ENCODE peak calls at places on chromosomes 16 and 17, in ten cellular contexts. P is sigmoid colon; D is neuronal stem cell; K is tibial artery; V is PC-3; N is IMR-90; Y is Peyer's patch; H is fibroblast of lung; U is CD4-positive, CD25-positive, alpha-beta regulatory T cell; X is thoracic aorta. A is an unnamed sample. For H3K4me1 and H3K9me3, the result is how much of the 10 kb centered on the place peaks cover.

GRCh38 chr16:69293401-69293800 is 17.7 kb upstream of the VPS4A start:
- DNase-seq in P (no peak), D (no peak), K (no peak), V (no peak), N (no peak), Y (no peak), H (no peak), U (no peak), X (no peak), A (no peak)

GRCh38 chr16:46717692-46718091 is 28.2 kb downstream of the ORC6 start:
- DNase-seq in P (no peak), D (no peak), K (no peak), V (no peak), N (no peak), Y (no peak), H (no peak), U (no peak), X (no peak), A (no peak)

GRCh38 chr17:50683434-50684287 is 24.1 kb downstream of the ANKRD40 start:
- DNase-seq in P (peak), D (no peak), K (no peak), V (no peak), N (no peak), Y (no peak), H (no peak), U (no peak), X (no peak), A (no peak)

GRCh38 chr16:61579195-61579594 is 457.0 kb downstream of the CDH8 start:
- DNase-seq in P (no peak), D (no peak), K (no peak), V (no peak), N (no peak), Y (no peak), H (no peak), U (no peak), X (no peak), A (no peak)

GRCh38 chr17:20206591-20206990 is 197.4 kb downstream of the SPECC1 start:
- DNase-seq in P (no peak), D (no peak), K (no peak), V (peak), N (peak), Y (no peak), H (peak), U (no peak), X (no peak), A (no peak)

GRCh38 chr16:4529085-4530060 is 9.2 kb downstream of the CDIP1 start:
- DNase-seq in P (no peak), D (no peak), K (no peak), V (no peak), N (peak), Y (no peak), H (peak), U (no peak), X (no peak), A (peak)

GRCh38 chr17:58679263-58680037 is 12.4 kb downstream of the TEX14 start:
- DNase-seq in P (no peak), D (no peak), K (no peak), V (peak), N (peak), Y (no peak), H (peak), U (no peak), X (no peak), A (no peak)

GRCh38 chr17:7045492-7046126 is 1.7 kb upstream of the SLC16A11 start:
- DNase-seq in P (no peak), D (peak), K (no peak), V (peak), N (peak), Y (peak), H (peak), U (peak), X (no peak), A (peak)

GRCh38 chr17:45289316-45290268 is 27.2 kb downstream of the MAP3K14 start:
- DNase-seq in P (no peak), D (no peak), K (no peak), V (no peak), N (no peak), Y (no peak), H (no peak), U (no peak), X (no peak), A (no peak)

GRCh38 chr16:68744744-68745280 is 7.7 kb downstream of the CDH1 start:
- DNase-seq in P (no peak), D (no peak), K (no peak), V (peak), N (peak), Y (peak), H (no peak), U (no peak), X (no peak), A (no peak)

GRCh38 chr17:36198831-36199465 is 2.4 kb upstream of the CCL3L1 start:
- DNase-seq in P (no peak), D (no peak), K (no peak), V (no peak), N (no peak), Y (no peak), H (no peak), U (no peak), X (no peak), A (no peak)

GRCh38 chr16:66902648-66903543 is 15.8 kb downstream of the CDH16 start:
- DNase-seq in P (no peak), D (no peak), K (no peak), V (no peak), N (no peak), Y (no peak), H (no peak), U (no peak), X (no peak), A (no peak)

GRCh38 chr17:78357177-78357586 is 2.7 kb downstream of the SOCS3 start:
- DNase-seq in P (no peak), D (no peak), K (no peak), V (peak), N (peak), Y (no peak), H (peak), U (no peak), X (no peak), A (no peak)

GRCh38 chr17:7029096-7029495 is 6.2 kb downstream of the BCL6B start:
- DNase-seq in P (no peak), D (no peak), K (no peak), V (no peak), N (no peak), Y (no peak), H (no peak), U (no peak), X (no peak), A (no peak)

GRCh38 chr17:9127340-9127739 is 106.0 kb downstream of the NTN1 start:
- DNase-seq in P (no peak), D (no peak), K (no peak), V (no peak), N (no peak), Y (no peak), H (no peak), U (no peak), X (no peak), A (no peak)

GRCh38 chr17:68378202-68379149 is 78.8 kb downstream of the WIPI1 start:
- DNase-seq in P (peak), D (no peak), K (peak), V (peak), N (peak), Y (peak), H (peak), U (no peak), X (peak), A (no peak)

GRCh38 chr17:13626703-13627102 is 25.0 kb upstream of the HS3ST3A1 start:
- DNase-seq in P (no peak), D (no peak), K (no peak), V (peak), N (peak), Y (no peak), H (peak), U (no peak), X (no peak), A (no peak)

GRCh38 chr17:51461578-51462004 is 201.2 kb downstream of the UTP18 start:
- DNase-seq in P (no peak), D (peak), K (peak), V (peak), N (peak), Y (peak), H (peak), U (peak), X (no peak), A (peak)

GRCh38 chr16:1535391-1536291 is 2.2 kb downstream of the TMEM204 start:
- DNase-seq in P (no peak), D (no peak), K (no peak), V (no peak), N (no peak), Y (no peak), H (peak), U (no peak), X (no peak), A (peak)

GRCh38 chr16:21162661-21163151 is 4.2 kb downstream of the LDAF1 start:
- DNase-seq in P (peak), D (no peak), K (peak), V (no peak), N (peak), Y (no peak), H (peak), U (no peak), X (no peak), A (no peak)

GRCh38 chr16:25135239-25135878 is 23.8 kb downstream of the LCMT1 start:
- DNase-seq in P (no peak), D (no peak), K (no peak), V (peak), N (peak), Y (no peak), H (peak), U (no peak), X (no peak), A (no peak)

GRCh38 chr16:730666-731509 is 4.0 kb downstream of the HAGHL start:
- DNase-seq in P (no peak), D (no peak), K (no peak), V (no peak), N (no peak), Y (no peak), H (no peak), U (no peak), X (no peak), A (no peak)

GRCh38 chr17:19719365-19720209 is 3.2 kb upstream of the SLC47A2 start:
- DNase-seq in P (no peak), D (no peak), K (no peak), V (peak), N (no peak), Y (peak), H (no peak), U (no peak), X (no peak), A (no peak)

GRCh38 chr17:15119928-15120327 is 145.2 kb downstream of the PMP22 start:
- DNase-seq in P (no peak), D (peak), K (no peak), V (no peak), N (no peak), Y (no peak), H (no peak), U (no peak), X (no peak), A (no peak)

GRCh38 chr17:42282478-42283080 is 5.7 kb upstream of the STAT5A start:
- DNase-seq in P (peak), D (no peak), K (no peak), V (no peak), N (no peak), Y (peak), H (no peak), U (no peak), X (no peak), A (no peak)

GRCh38 chr16:695355-696089 is 5.3 kb upstream of the WDR24 start:
- DNase-seq in P (no peak), D (no peak), K (no peak), V (peak), N (no peak), Y (peak), H (no peak), U (peak), X (no peak), A (peak)

GRCh38 chr16:49883111-49883829 is 27.4 kb upstream of the ZNF423 start:
- DNase-seq in P (no peak), D (no peak), K (no peak), V (no peak), N (no peak), Y (no peak), H (no peak), U (no peak), X (no peak), A (no peak)

GRCh38 chr16:85898521-85899442 is at the start of gene IRF8:
- DNase-seq in P (peak), D (peak), K (peak), V (no peak), N (no peak), Y (peak), H (peak), U (peak), X (no peak), A (peak)

GRCh38 chr17:56110463-56111138 is 42.7 kb upstream of the ANKFN1 start:
- DNase-seq in P (no peak), D (no peak), K (no peak), V (no peak), N (no peak), Y (peak), H (no peak), U (no peak), X (no peak), A (no peak)
- H3K27ac ChIP-seq in P (no peak), D (no peak), K (no peak), V (no peak), N (no peak), Y (no peak), H (no peak), U (no peak), X (no peak), A (no peak)

DNA sequence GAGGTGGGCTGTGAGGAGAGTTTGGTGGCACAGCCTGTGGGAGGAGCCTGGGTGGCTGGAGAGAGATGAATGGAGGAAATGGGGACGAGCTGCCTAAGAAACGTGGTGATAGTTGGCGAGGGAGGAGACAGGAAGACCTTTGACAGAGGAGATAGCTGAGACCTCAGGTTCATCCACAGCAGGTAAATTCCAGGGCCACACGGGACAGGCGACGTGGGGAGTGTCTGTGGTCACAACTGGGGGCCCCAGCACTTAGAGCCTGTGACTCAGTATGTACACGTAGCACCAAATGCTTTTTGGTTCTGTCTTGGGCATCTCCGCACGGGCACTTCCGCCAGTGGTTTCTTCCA is 7.7 kb downstream of the MINK1 start:
- DNase-seq in P (no peak), D (no peak), K (no peak), V (peak), N (no peak), Y (no peak), H (no peak), U (no peak), X (no peak), A (no peak)
- H3K4me1 ChIP-seq in P (under half), D (under half), K (under half), V (under half), N (under half), Y (under half), H (under half), U (under half), X (under half), A (under half)

DNA sequence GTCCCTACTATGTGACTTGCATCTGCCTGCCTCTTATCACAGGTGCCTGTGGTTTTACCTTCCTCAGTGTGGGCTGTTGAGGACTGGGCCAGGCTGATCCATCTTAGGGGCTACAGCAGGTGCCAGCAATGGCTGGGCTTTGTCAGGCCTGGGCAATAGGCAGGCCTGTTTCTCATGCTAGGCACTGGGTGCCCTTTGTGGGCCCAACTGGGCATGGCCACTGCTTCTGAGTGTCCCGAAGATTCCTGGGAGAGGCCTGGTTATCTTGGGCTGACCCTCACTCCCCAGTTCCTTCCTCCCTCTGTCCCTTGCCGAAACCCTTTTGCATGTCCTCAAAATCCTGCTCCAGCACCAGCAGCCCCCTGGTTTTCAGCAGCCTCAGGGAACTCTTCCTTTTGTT is 1024.9 kb downstream of the KCNJ18 start:
- DNase-seq in P (no peak), D (no peak), K (no peak), V (no peak), N (no peak), Y (no peak), H (no peak), U (no peak), X (no peak), A (no peak)
- H3K9me3 ChIP-seq in P (under half), D (under half), K (under half), V (under half), N (under half), Y (under half), H (under half), U (under half), X (under half), A (under half)

DNA sequence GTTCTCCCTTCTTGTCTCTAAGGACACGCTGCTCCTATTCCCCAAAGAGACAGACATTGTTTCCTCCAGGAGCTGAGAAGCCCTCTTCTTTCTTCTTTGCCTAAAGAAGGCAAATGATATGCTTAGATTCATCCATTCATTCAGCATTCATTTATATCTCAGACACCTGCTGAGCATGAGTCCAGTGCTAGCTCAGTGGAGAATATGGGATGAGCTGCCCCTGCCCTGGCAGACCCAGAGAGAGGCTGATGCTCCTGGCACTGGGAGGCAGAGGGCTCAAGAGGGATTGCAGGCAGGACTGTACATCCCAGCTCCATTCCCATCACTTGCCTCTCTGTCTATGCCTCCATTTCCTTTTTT is 4.4 kb upstream of the ALDOA start:
- DNase-seq in P (no peak), D (no peak), K (no peak), V (no peak), N (no peak), Y (no peak), H (no peak), U (no peak), X (no peak), A (no peak)
- H3K27ac ChIP-seq in P (no peak), D (no peak), K (no peak), V (no peak), N (no peak), Y (no peak), H (no peak), U (no peak), X (no peak), A (no peak)

DNA sequence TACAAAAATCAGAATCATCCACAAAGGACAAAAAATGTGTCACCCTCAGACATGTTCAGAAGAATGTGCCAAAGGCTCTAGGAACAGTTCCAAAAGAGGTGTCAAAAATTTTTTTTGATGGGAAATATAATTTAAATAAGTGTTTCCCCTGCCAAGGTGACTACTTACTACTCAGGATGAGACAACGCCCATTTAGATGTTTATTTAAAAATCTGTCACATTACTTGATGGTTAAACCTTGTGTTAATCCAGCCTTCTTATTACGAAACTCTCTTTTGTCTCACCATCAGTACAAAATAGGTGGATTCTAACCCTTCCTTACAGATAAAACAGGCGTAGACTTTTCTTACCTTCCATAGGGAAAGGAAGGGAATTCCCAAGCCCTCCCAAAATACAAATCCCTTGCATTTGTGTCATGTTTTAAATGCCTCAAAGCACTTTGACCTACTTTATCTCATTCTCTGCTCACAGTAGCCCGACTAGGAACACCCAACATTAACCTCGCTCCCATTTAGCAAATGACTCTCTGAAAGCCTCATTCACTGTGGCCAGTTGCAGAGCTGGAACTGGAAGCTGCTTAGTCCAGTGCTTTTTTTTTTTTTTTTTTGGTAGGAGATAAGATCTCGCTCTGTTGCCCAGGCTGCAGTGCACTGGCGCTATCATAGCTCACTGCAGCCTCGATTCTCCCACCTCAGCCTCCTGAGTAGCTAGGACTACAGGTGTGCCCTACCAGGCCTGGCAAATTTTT is 5.8 kb upstream of the GNA13 start:
- DNase-seq in P (peak), D (no peak), K (no peak), V (peak), N (no peak), Y (no peak), H (peak), U (no peak), X (no peak), A (no peak)
- H3K4me1 ChIP-seq in P (under half), D (under half), K (under half), V (under half), N (under half), Y (under half), H (under half), U (under half), X (under half), A (under half)

GRCh38 chr17:2090210-2090641 is 35.3 kb downstream of the HIC1 start:
- DNase-seq in P (no peak), D (no peak), K (no peak), V (no peak), N (no peak), Y (no peak), H (no peak), U (no peak), X (no peak), A (no peak)
- H3K9me3 ChIP-seq in P (under half), D (under half), K (under half), V (under half), N (under half), Y (under half), H (under half), U (under half), X (under half), A (under half)

GRCh38 chr16:88059701-88060386 is 108.6 kb downstream of the BANP start:
- DNase-seq in P (no peak), D (no peak), K (no peak), V (no peak), N (no peak), Y (no peak), H (no peak), U (no peak), X (no peak), A (no peak)

GRCh38 chr16:88063201-88063773 is 112.1 kb downstream of the BANP start:
- DNase-seq in P (peak), D (no peak), K (peak), V (no peak), N (peak), Y (no peak), H (peak), U (no peak), X (no peak), A (no peak)

GRCh38 chr16:88060524-88061219 is 109.4 kb downstream of the BANP start:
- DNase-seq in P (no peak), D (no peak), K (no peak), V (no peak), N (no peak), Y (no peak), H (no peak), U (no peak), X (no peak), A (no peak)

GRCh38 chr16:88062341-88062861 is 111.2 kb downstream of the BANP start:
- DNase-seq in P (peak), D (peak), K (peak), V (no peak), N (peak), Y (no peak), H (peak), U (no peak), X (no peak), A (no peak)

GRCh38 chr16:88061346-88062110 is 110.3 kb downstream of the BANP start:
- DNase-seq in P (no peak), D (no peak), K (no peak), V (no peak), N (no peak), Y (no peak), H (no peak), U (no peak), X (no peak), A (no peak)
- H3K27ac ChIP-seq in P (no peak), D (no peak), K (no peak), V (no peak), N (peak), Y (no peak), H (peak), U (no peak), X (no peak), A (no peak)

A was measured in naive thymus-derived CD4-positive, alpha-beta T cell.